ENCODE peak calls at places on chromosomes 5 and 9, in seven cellular contexts. T, S, L, C, Y, V and X are unnamed samples.
A peak's percentile ranks its signal among the peaks of the same experiment; 100 is the strongest.

GRCh38 chr5:154356256-154356655 is 89.5 kb upstream of the SAP30L start:
- DNase-seq in T (no peak), S (no peak), L (no peak), C (no peak), Y (no peak), V (no peak), X (no peak)

GRCh38 chr5:152527358-152528048 is 122.4 kb upstream of the NMUR2 start:
- DNase-seq in T (no peak), S (no peak), L (no peak), C (no peak), Y (no peak), V (no peak), X (no peak)

GRCh38 chr9:95770653-95771131 is 104.8 kb upstream of the ERCC6L2 start:
- DNase-seq in T (no peak), S (no peak), L (no peak), C (no peak), Y (peak; percentile 68), V (peak; percentile 31), X (no peak)

GRCh38 chr5:151740958-151741373 is 17.5 kb downstream of the ATOX1 start:
- DNase-seq in T (no peak), S (no peak), L (no peak), C (no peak), Y (no peak), V (no peak), X (no peak)

GRCh38 chr5:156762656-156763055 is 87.4 kb upstream of the PPP1R2B start:
- DNase-seq in T (no peak), S (no peak), L (no peak), C (no peak), Y (no peak), V (no peak), X (no peak)

GRCh38 chr9:116476935-116477381 is 210.1 kb upstream of the TRIM32 start:
- DNase-seq in T (no peak), S (no peak), L (no peak), C (no peak), Y (peak; percentile 43), V (no peak), X (no peak)

GRCh38 chr9:112861638-112862555 is 28.8 kb downstream of the SLC46A2 start:
- DNase-seq in T (no peak), S (no peak), L (no peak), C (no peak), Y (no peak), V (no peak), X (no peak)

GRCh38 chr5:82952326-82952725 is 124.9 kb downstream of the TMEM167A start:
- DNase-seq in T (no peak), S (no peak), L (no peak), C (no peak), Y (no peak), V (no peak), X (no peak)

GRCh38 chr5:54825005-54825404 is 160.4 kb downstream of the ESM1 start:
- DNase-seq in T (no peak), S (no peak), L (no peak), C (no peak), Y (no peak), V (no peak), X (no peak)

GRCh38 chr5:137792291-137792690 is 38.1 kb upstream of the HNRNPA0 start:
- DNase-seq in T (no peak), S (no peak), L (no peak), C (no peak), Y (no peak), V (no peak), X (no peak)

GRCh38 chr5:8598996-8599395 is 730.0 kb downstream of the MTRR start:
- DNase-seq in T (no peak), S (no peak), L (no peak), C (no peak), Y (no peak), V (no peak), X (no peak)

GRCh38 chr9:96109718-96110351 is 192.1 kb downstream of the HSD17B3 start:
- DNase-seq in T (no peak), S (no peak), L (no peak), C (no peak), Y (no peak), V (no peak), X (no peak)

GRCh38 chr5:9722826-9723225 is 92.7 kb upstream of the TAS2R1 start:
- DNase-seq in T (no peak), S (no peak), L (no peak), C (no peak), Y (no peak), V (no peak), X (no peak)

GRCh38 chr5:133234911-133235310 is 183.1 kb downstream of the HSPA4 start:
- DNase-seq in T (no peak), S (no peak), L (no peak), C (no peak), Y (no peak), V (no peak), X (no peak)

GRCh38 chr5:73963021-73963420 is 337.0 kb downstream of the ARHGEF28 start:
- DNase-seq in T (no peak), S (no peak), L (no peak), C (no peak), Y (no peak), V (no peak), X (peak; percentile 71)

GRCh38 chr9:132516911-132517310 is 65.5 kb upstream of the BARHL1 start:
- DNase-seq in T (no peak), S (no peak), L (no peak), C (no peak), Y (no peak), V (peak; percentile 54), X (no peak)

GRCh38 chr5:141618030-141618803 is 583 bp downstream of the DIAPH1 start:
- DNase-seq in T (no peak), S (peak; percentile 70), L (peak; percentile 63), C (no peak), Y (peak; percentile 76), V (peak; percentile 50), X (peak; percentile 41)

GRCh38 chr5:97243352-97243751 is 60.3 kb upstream of the RIOK2 start:
- DNase-seq in T (no peak), S (no peak), L (peak; percentile 2), C (no peak), Y (no peak), V (no peak), X (no peak)

GRCh38 chr5:98927242-98927987 is 1.4 kb downstream of the CHD1 start:
- DNase-seq in T (peak; percentile 16), S (no peak), L (no peak), C (no peak), Y (no peak), V (peak; percentile 30), X (peak; percentile 38)

GRCh38 chr9:35816708-35817107 is 1.9 kb upstream of the HINT2 start:
- DNase-seq in T (peak; percentile 16), S (no peak), L (peak; percentile 50), C (no peak), Y (no peak), V (peak; percentile 39), X (peak; percentile 6)

GRCh38 chr5:91898865-91899264 is 515.7 kb upstream of the ARRDC3 start:
- DNase-seq in T (no peak), S (no peak), L (no peak), C (no peak), Y (no peak), V (no peak), X (no peak)

GRCh38 chr9:87039809-87040392 is 92.6 kb upstream of the GAS1 start:
- DNase-seq in T (no peak), S (no peak), L (no peak), C (no peak), Y (no peak), V (no peak), X (no peak)

GRCh38 chr5:132971483-132972435 is 8.3 kb upstream of the AFF4 start:
- DNase-seq in T (peak; percentile 27), S (no peak), L (no peak), C (no peak), Y (no peak), V (no peak), X (no peak)

GRCh38 chr9:34267660-34268059 is 61.4 kb downstream of the KIF24 start:
- DNase-seq in T (no peak), S (no peak), L (no peak), C (no peak), Y (no peak), V (no peak), X (no peak)

GRCh38 chr9:16653491-16654407 is 216.7 kb downstream of the BNC2 start:
- DNase-seq in T (no peak), S (no peak), L (peak; percentile 42), C (no peak), Y (no peak), V (peak; percentile 19), X (peak; percentile 2)

GRCh38 chr5:29161399-29161798 is 2032.1 kb upstream of the CDH6 start:
- DNase-seq in T (no peak), S (no peak), L (peak; percentile 7), C (no peak), Y (no peak), V (no peak), X (no peak)

GRCh38 chr5:37791321-37791720 is 48.5 kb downstream of the GDNF start:
- DNase-seq in T (no peak), S (no peak), L (no peak), C (no peak), Y (no peak), V (no peak), X (no peak)

GRCh38 chr5:38500861-38501260 is 55.6 kb downstream of the LIFR start:
- DNase-seq in T (no peak), S (no peak), L (no peak), C (no peak), Y (no peak), V (no peak), X (no peak)

GRCh38 chr5:20276959-20277263 is 288.9 kb upstream of the CDH18 start:
- DNase-seq in T (no peak), S (no peak), L (no peak), C (no peak), Y (no peak), V (no peak), X (no peak)
- TF ChIP-seq JUND in T (no peak), S (no peak), L (no peak), C (no peak), Y (no peak), V (no peak), X (no peak)

GRCh38 chr9:25678147-25678666 is at the start of gene TUSC1:
- DNase-seq in T (no peak), S (no peak), L (no peak), C (no peak), Y (peak; percentile 76), V (peak; percentile 92), X (peak; percentile 84)
- TF ChIP-seq JUND in T (no peak), S (no peak), L (no peak), C (no peak), Y (no peak), V (no peak), X (no peak)

DNA sequence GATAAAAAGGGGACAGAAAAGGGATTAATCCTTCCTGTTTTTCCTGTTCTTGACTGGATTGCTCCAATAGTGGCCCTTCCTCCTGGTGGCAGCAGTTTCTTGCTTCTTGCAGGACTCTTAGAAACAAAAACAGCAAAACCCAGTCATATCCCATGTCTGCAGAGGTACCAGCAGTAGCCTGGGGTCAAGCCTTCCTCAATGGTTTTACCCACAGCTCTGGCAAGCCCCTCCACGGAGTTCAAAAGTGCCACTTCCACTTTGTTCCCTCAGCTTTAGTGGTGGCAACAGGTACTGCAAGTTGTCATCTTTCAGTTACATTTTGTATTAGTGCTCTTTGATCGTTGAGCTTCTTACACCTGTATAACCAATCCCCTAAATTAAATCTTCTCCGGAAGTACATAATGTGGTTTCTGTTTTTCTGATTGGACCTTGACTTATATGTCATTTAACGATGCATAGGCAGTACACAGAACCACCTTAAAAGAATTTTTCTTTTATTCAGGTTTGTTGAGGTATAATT is 8.7 kb upstream of the RANBP6 start:
- DNase-seq in T (peak; percentile 14), S (peak; percentile 66), L (peak; percentile 35), C (no peak), Y (peak; percentile 50), V (peak; percentile 28), X (peak; percentile 68)
- TF ChIP-seq JUND in T (no peak), S (no peak), L (no peak), C (no peak), Y (no peak), V (no peak), X (no peak)

GRCh38 chr5:57176350-57176857 is 2.5 kb downstream of the GPBP1 start:
- DNase-seq in T (no peak), S (no peak), L (no peak), C (no peak), Y (no peak), V (no peak), X (no peak)
- TF ChIP-seq JUND in T (no peak), S (no peak), L (no peak), C (no peak), Y (no peak), V (no peak), X (no peak)